ENCODE peak calls at places on chromosomes 12 and 14, in seven cellular contexts. J is left ventricle myocardium inferior, A is WERI-Rb-1, Y is neural progenitor cell, B is H9, T is spleen, U is A549. D is an unnamed sample.

GRCh38 chr14:99552572-99553216 is 51.3 kb downstream of the CCDC85C start:
- DNase-seq in J (peak), Y (no peak), U (no peak), A (no peak), B (no peak), T (no peak), D (no peak)

GRCh38 chr12:3302406-3303041 is 188.5 kb upstream of the PRMT8 start:
- DNase-seq in U (no peak), T (no peak), Y (no peak), J (no peak), A (no peak), B (no peak), D (no peak)

GRCh38 chr14:37870947-37871346 is 275.5 kb downstream of the TTC6 start:
- DNase-seq in B (no peak), Y (peak), J (no peak), A (no peak), T (no peak), U (no peak), D (no peak)

GRCh38 chr14:76918751-76919421 is 92.7 kb downstream of the LRRC74A start:
- DNase-seq in U (peak), T (peak), B (peak), Y (peak), A (peak), J (peak), D (peak)

GRCh38 chr14:39276005-39276404 is 42.3 kb downstream of the MIA2 start:
- DNase-seq in Y (no peak), J (no peak), U (no peak), B (no peak), T (no peak), A (no peak), D (no peak)

GRCh38 chr12:107320929-107321618 is 227.7 kb upstream of the CRY1 start:
- DNase-seq in B (peak), A (peak), J (no peak), T (peak), U (peak), Y (peak), D (peak)

GRCh38 chr12:116879509-116880212 is 1.6 kb downstream of the HRK start:
- DNase-seq in A (no peak), B (peak), J (no peak), U (no peak), T (peak), Y (peak), D (no peak)

GRCh38 chr14:101364503-101365328 is 196.6 kb upstream of the DIO3 start:
- DNase-seq in Y (peak), U (no peak), B (no peak), A (no peak), T (peak), J (no peak), D (peak)

GRCh38 chr14:66345986-66346385 is 140.2 kb upstream of the CCDC196 start:
- DNase-seq in B (no peak), J (no peak), Y (no peak), A (no peak), T (no peak), U (no peak), D (no peak)

GRCh38 chr12:132084681-132085635 is 59.2 kb downstream of the DDX51 start:
- DNase-seq in B (peak), T (peak), Y (peak), U (peak), A (peak), J (peak), D (peak)

GRCh38 chr12:13976880-13977279 is 4.5 kb downstream of the GRIN2B start:
- DNase-seq in T (no peak), J (no peak), Y (no peak), B (no peak), U (no peak), A (no peak), D (no peak)

GRCh38 chr12:96257550-96258392 is 63.6 kb downstream of the ELK3 start:
- DNase-seq in Y (no peak), B (no peak), U (no peak), A (no peak), T (no peak), J (no peak), D (no peak)

GRCh38 chr12:123996581-123996980 is 23.6 kb downstream of the ZNF664 start:
- DNase-seq in U (no peak), T (no peak), B (no peak), Y (peak), A (no peak), J (no peak), D (no peak)

GRCh38 chr12:132711169-132711843 is 664 bp downstream of the PGAM5 start:
- DNase-seq in T (no peak), A (peak), U (no peak), B (no peak), J (no peak), Y (peak), D (no peak)

GRCh38 chr12:57693317-57693658 is 644 bp upstream of the OS9 start:
- DNase-seq in U (no peak), J (no peak), T (peak), Y (peak), B (no peak), A (peak), D (no peak)

GRCh38 chr12:22083167-22083566 is 37.1 kb downstream of the CMAS start:
- DNase-seq in T (no peak), Y (no peak), A (no peak), B (no peak), U (peak), J (no peak), D (no peak)

GRCh38 chr14:59356298-59356697 is 108.9 kb downstream of the GPR135 start:
- DNase-seq in Y (no peak), T (no peak), B (no peak), U (no peak), A (no peak), J (no peak), D (no peak)

GRCh38 chr14:92568621-92569479 is 55.3 kb downstream of the RIN3 start:
- DNase-seq in Y (no peak), U (no peak), T (no peak), A (no peak), B (no peak), J (peak), D (peak)

GRCh38 chr14:61780125-61780524 is 17.9 kb downstream of the SNAPC1 start:
- DNase-seq in A (no peak), U (no peak), Y (no peak), T (no peak), B (no peak), J (no peak), D (no peak)

GRCh38 chr12:96233941-96234461 is 39.8 kb downstream of the ELK3 start:
- DNase-seq in Y (no peak), U (no peak), B (no peak), A (peak), J (peak), T (peak), D (peak)

GRCh38 chr12:45670339-45671065 is 59.0 kb upstream of the ARID2 start:
- DNase-seq in U (no peak), Y (no peak), A (no peak), T (no peak), B (no peak), J (no peak), D (no peak)

GRCh38 chr14:91886961-91887360 is 19.6 kb upstream of the TC2N start:
- DNase-seq in J (no peak), A (no peak), Y (no peak), B (no peak), T (no peak), U (no peak), D (no peak)

GRCh38 chr12:93645702-93646101 is 31.5 kb upstream of the CRADD start:
- DNase-seq in U (no peak), J (no peak), A (no peak), T (no peak), Y (no peak), B (no peak), D (no peak)

GRCh38 chr14:71720978-71721624 is 211.1 kb upstream of the RGS6 start:
- DNase-seq in B (peak), T (no peak), A (peak), J (no peak), Y (peak), U (peak), D (no peak)

GRCh38 chr12:11657511-11657910 is 8.0 kb downstream of the ETV6 start:
- DNase-seq in U (no peak), A (no peak), Y (no peak), T (no peak), J (no peak), B (no peak), D (no peak)

GRCh38 chr12:132572106-132572505 is 38.3 kb downstream of the LRCOL1 start:
- DNase-seq in J (no peak), U (no peak), A (no peak), T (no peak), Y (no peak), B (no peak), D (no peak)